ENCODE peak calls at places on chromosome X, in six cellular contexts. B, L, U, I, N and O are unnamed samples.

GRCh38 chrX:16119353-16120220 is 3.8 kb upstream of the GRPR start:
- DNase-seq in L (no peak), N (no peak), B (no peak), U (no peak), I (no peak), O (no peak)

GRCh38 chrX:48480583-48480982 is 4.6 kb downstream of the FTSJ1 start:
- DNase-seq in U (no peak), I (no peak), N (no peak), B (no peak), L (no peak), O (no peak)

GRCh38 chrX:139483721-139484120 is 46.8 kb upstream of the F9 start:
- DNase-seq in B (no peak), U (no peak), I (no peak), N (no peak), L (no peak), O (no peak)

GRCh38 chrX:112670964-112671363 is 8.8 kb downstream of the LHFPL1 start:
- DNase-seq in L (no peak), I (no peak), U (no peak), B (peak; percentile 17), N (no peak), O (no peak)

GRCh38 chrX:135984220-135984619 is 1.0 kb upstream of the SLC9A6 start:
- DNase-seq in B (no peak), U (no peak), I (no peak), L (no peak), N (no peak), O (no peak)

GRCh38 chrX:46601283-46601682 is 27.7 kb downstream of the CHST7 start:
- DNase-seq in L (peak; percentile 47), N (peak; percentile 45), U (no peak), I (no peak), B (no peak), O (no peak)

GRCh38 chrX:114800719-114801118 is 216.7 kb downstream of the IL13RA2 start:
- DNase-seq in N (peak; percentile 85), L (peak; percentile 15), I (no peak), U (no peak), B (no peak), O (no peak)

GRCh38 chrX:139304471-139304870 is 226.1 kb upstream of the F9 start:
- DNase-seq in B (no peak), N (no peak), L (peak; percentile 3), U (no peak), I (no peak), O (no peak)

GRCh38 chrX:21153503-21153902 is 220.7 kb upstream of the CNKSR2 start:
- DNase-seq in I (peak; percentile 2), L (no peak), U (no peak), N (peak; percentile 67), B (no peak), O (no peak)

GRCh38 chrX:75642811-75643361 is 120.0 kb upstream of the ZDHHC15 start:
- DNase-seq in I (no peak), B (no peak), U (no peak), L (no peak), N (no peak), O (no peak)

GRCh38 chrX:18873189-18873791 is 110.6 kb downstream of the PHKA2 start:
- DNase-seq in L (peak; percentile 78), B (no peak), N (peak; percentile 75), U (no peak), I (no peak), O (no peak)

GRCh38 chrX:87664381-87664780 is 146.8 kb downstream of the KLHL4 start:
- DNase-seq in L (peak; percentile 39), B (no peak), N (peak; percentile 63), I (no peak), U (no peak), O (no peak)

GRCh38 chrX:1661048-1661921 is 46.4 kb downstream of the ASMT start:
- DNase-seq in U (no peak), B (peak; percentile 79), I (no peak), N (no peak), L (no peak), O (no peak)

DNA sequence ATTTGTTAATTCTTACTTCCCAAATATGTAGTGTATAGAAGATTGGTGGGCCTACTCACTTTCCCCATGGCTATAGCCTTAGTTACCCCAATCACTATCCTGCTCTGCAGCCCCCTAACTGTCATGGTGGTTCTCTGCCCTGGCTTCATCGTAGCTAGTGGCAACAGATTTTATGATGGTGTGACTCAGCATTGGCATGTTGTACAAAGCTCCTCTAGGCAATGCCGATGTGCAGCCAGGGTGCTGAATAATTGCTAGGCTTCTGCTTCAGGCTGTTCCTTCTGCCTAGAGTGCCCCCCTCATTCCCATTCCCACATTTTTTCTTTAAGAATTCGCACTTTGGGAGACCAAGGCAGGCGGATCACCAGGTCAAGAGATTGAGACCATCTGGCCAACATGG is 35.2 kb downstream of the AFF2 start:
- DNase-seq in B (no peak), L (no peak), U (no peak), N (no peak), I (no peak), O (no peak)
- TF ChIP-seq CTCF in B (no peak), L (no peak), U (no peak), N (no peak), I (no peak), O (no peak)

GRCh38 chrX:29090811-29091210 is 503.6 kb downstream of the IL1RAPL1 start:
- DNase-seq in I (peak; percentile 6), B (no peak), N (peak; percentile 45), L (peak; percentile 22), U (no peak), O (no peak)
- TF ChIP-seq CTCF in I (peak; percentile 70), B (no peak), N (peak; percentile 23), L (peak; percentile 31), U (no peak), O (no peak)

DNA sequence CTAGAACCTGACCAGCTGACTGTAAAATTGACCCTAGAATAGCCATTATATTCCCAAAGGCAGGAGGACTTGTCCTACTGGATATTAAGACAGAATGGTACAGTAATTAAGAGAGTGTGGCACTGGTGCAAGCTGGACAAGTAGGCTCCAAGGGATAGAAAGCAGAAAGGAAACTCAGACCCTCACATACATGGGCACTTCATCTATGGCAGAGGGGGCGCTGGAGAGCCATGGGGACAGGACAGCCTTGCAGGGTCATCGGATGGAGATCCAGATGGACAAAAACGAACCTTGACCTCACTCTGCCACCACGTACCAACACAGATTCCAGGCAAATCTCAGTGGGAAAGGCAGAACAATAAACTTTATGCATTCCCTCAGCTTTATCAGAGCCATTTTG is 40.6 kb downstream of the GAB3 start:
- DNase-seq in N (no peak), L (no peak), U (no peak), B (no peak), I (no peak), O (no peak)
- TF ChIP-seq CTCF in N (no peak), L (no peak), U (no peak), B (no peak), I (no peak), O (no peak)

GRCh38 chrX:53458082-53458481 is 23.9 kb upstream of the HSD17B10 start:
- DNase-seq in B (no peak), I (no peak), L (no peak), N (peak; percentile 37), U (no peak), O (no peak)
- TF ChIP-seq CTCF in B (no peak), I (no peak), L (no peak), N (peak; percentile 33), U (no peak), O (no peak)

GRCh38 chrX:110987292-110987691 is 108.7 kb upstream of the PAK3 start:
- DNase-seq in N (no peak), I (no peak), B (no peak), U (no peak), L (no peak), O (no peak)
- TF ChIP-seq CTCF in N (no peak), I (peak; percentile 24), B (no peak), U (no peak), L (peak; percentile 16), O (no peak)

GRCh38 chrX:40644821-40645358 is 2.5 kb downstream of the CXorf38 start:
- DNase-seq in B (peak; percentile 57), N (peak; percentile 78), U (no peak), I (no peak), L (peak; percentile 62), O (no peak)

GRCh38 chrX:40646489-40647306 is 663 bp downstream of the CXorf38 start:
- DNase-seq in I (no peak), B (peak; percentile 66), L (peak; percentile 14), U (no peak), N (peak; percentile 33), O (no peak)

GRCh38 chrX:40644175-40644574 is 3.2 kb downstream of the CXorf38 start:
- DNase-seq in B (no peak), N (peak; percentile 77), U (no peak), I (no peak), L (no peak), O (no peak)

GRCh38 chrX:40651620-40652223 is 4.4 kb upstream of the CXorf38 start:
- DNase-seq in L (peak; percentile 72), U (no peak), N (peak; percentile 81), B (peak; percentile 51), I (peak; percentile 62), O (peak; percentile 39)

GRCh38 chrX:40647307-40648197 is at the start of gene CXorf38:
- DNase-seq in U (no peak), N (peak; percentile 91), B (peak; percentile 91), I (peak; percentile 74), L (peak; percentile 92), O (peak; percentile 79)
- TF ChIP-seq CTCF in U (no peak), N (no peak), B (no peak), I (no peak), L (no peak), O (no peak)